ENCODE peak calls at places on chromosomes 12 and 14, in seven cellular contexts. C, S, A, Q, R, F and U are unnamed samples. For H3K9me3, the result is how much of the 10 kb centered on the place peaks cover.

GRCh38 chr12:123474493-123475255 is 16.7 kb downstream of the SNRNP35 start:
- DNase-seq in C (no peak), S (no peak), A (no peak), Q (no peak), R (no peak), F (no peak), U (peak)

GRCh38 chr12:47797432-47797831 is 22.3 kb downstream of the HDAC7 start:
- DNase-seq in C (no peak), S (peak), A (no peak), Q (no peak), R (no peak), F (peak), U (no peak)

GRCh38 chr12:110042260-110042659 is 6.1 kb downstream of the C12orf76 start:
- DNase-seq in C (no peak), S (no peak), A (no peak), Q (no peak), R (no peak), F (no peak), U (no peak)

GRCh38 chr12:122111070-122111750 is 32.7 kb downstream of the MLXIP start:
- DNase-seq in C (no peak), S (peak), A (no peak), Q (no peak), R (no peak), F (peak), U (no peak)

GRCh38 chr12:130026608-130027176 is 122.9 kb upstream of the TMEM132D start:
- DNase-seq in C (no peak), S (peak), A (no peak), Q (no peak), R (no peak), F (peak), U (no peak)

GRCh38 chr12:16670456-16671050 is 64.6 kb upstream of the LMO3 start:
- DNase-seq in C (no peak), S (no peak), A (no peak), Q (peak), R (peak), F (no peak), U (no peak)

GRCh38 chr14:96434040-96434439 is 42.1 kb downstream of the AK7 start:
- DNase-seq in C (no peak), S (no peak), A (no peak), Q (no peak), R (no peak), F (no peak), U (no peak)

GRCh38 chr12:9634177-9634803 is 26.6 kb upstream of the KLRB1 start:
- DNase-seq in C (no peak), S (peak), A (peak), Q (peak), R (peak), F (peak), U (no peak)

GRCh38 chr12:9888665-9889273 is 7.5 kb downstream of the KLRF2 start:
- DNase-seq in C (no peak), S (no peak), A (no peak), Q (no peak), R (no peak), F (no peak), U (no peak)

GRCh38 chr12:62006076-62006732 is 254.0 kb upstream of the USP15 start:
- DNase-seq in C (no peak), S (no peak), A (peak), Q (peak), R (peak), F (peak), U (no peak)

GRCh38 chr14:93105362-93105761 is 10.4 kb downstream of the ITPK1 start:
- DNase-seq in C (no peak), S (peak), A (no peak), Q (peak), R (peak), F (peak), U (peak)

GRCh38 chr14:36056846-36057245 is 119.7 kb downstream of the PTCSC3 start:
- DNase-seq in C (no peak), S (no peak), A (no peak), Q (no peak), R (no peak), F (no peak), U (no peak)

GRCh38 chr12:12807970-12808702 is 5.0 kb upstream of the DDX47 start:
- DNase-seq in C (no peak), S (peak), A (peak), Q (peak), R (peak), F (peak), U (no peak)

GRCh38 chr12:70744133-70744532 is 106.9 kb upstream of the PTPRB start:
- DNase-seq in C (no peak), S (no peak), A (no peak), Q (no peak), R (peak), F (no peak), U (no peak)

GRCh38 chr14:57884175-57884574 is 18.3 kb upstream of the SLC35F4 start:
- DNase-seq in C (no peak), S (no peak), A (no peak), Q (no peak), R (no peak), F (no peak), U (no peak)

GRCh38 chr12:106251636-106252035 is 3.8 kb upstream of the CKAP4 start:
- DNase-seq in C (no peak), S (no peak), A (no peak), Q (peak), R (peak), F (no peak), U (no peak)

GRCh38 chr12:28222081-28222700 is 31.9 kb downstream of the CCDC91 start:
- DNase-seq in C (no peak), S (no peak), A (no peak), Q (no peak), R (peak), F (peak), U (no peak)

GRCh38 chr12:57755194-57755453 is 221 bp downstream of the MARCHF9 start:
- DNase-seq in C (no peak), S (no peak), A (no peak), Q (no peak), R (no peak), F (no peak), U (no peak)

GRCh38 chr12:57754411-57755193 is at the start of gene MARCHF9:
- DNase-seq in C (no peak), S (peak), A (no peak), Q (no peak), R (no peak), F (peak), U (peak)

GRCh38 chr12:57755454-57756372 is 810 bp downstream of the MARCHF9 start:
- DNase-seq in C (no peak), S (peak), A (no peak), Q (no peak), R (no peak), F (peak), U (peak)

GRCh38 chr12:57757771-57758170 is 2.9 kb downstream of the MARCHF9 start:
- DNase-seq in C (no peak), S (no peak), A (no peak), Q (no peak), R (no peak), F (no peak), U (no peak)

DNA sequence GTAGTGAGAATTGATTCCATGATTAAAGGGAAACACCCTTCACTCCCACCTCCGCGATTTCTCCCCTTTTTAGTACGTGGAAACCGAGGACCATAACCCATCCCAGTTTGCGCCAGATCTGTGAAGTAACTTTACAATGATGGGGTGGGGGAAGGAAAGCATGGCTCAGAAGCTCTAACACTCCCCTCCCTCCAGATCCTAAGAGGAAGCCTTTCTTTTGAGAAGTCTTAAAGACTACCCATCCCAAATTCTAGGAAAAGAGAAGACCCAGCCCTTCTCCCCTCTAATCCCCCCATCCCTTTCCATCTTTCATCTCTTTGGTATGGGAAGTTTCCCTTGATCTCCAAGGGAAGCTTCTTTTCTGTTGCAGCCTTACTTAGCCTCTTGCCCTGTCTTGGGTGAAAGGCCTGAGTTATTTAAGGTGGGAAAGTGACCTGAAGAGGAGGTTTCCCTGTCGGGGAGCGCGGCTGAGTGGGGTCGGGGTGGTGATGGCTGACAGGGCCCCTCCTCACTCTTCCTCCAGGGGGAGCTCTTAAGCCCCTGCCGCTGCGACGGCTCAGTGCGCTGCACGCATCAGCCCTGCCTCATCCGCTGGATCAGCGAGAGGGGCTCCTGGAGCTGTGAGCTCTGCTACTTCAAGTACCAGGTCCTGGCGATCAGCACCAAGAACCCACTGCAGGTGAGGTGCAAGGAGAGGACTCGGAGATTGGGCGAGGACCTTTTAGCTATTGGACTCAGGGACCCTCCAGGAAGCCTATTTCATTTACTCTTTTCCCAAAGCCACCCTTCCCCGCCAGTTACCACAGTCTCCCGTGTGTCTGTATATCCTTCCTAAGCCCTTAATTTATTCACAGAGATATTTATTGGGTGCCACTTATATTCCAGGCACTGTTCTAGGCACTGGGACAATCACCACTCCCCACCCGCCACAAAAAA is 1.8 kb downstream of the MARCHF9 start:
- DNase-seq in C (no peak), S (peak), A (no peak), Q (no peak), R (no peak), F (peak), U (peak)
- TF ChIP-seq CTCF in C (peak), S (peak), A (peak), Q (peak), R (peak), F (peak), U (peak)

DNA sequence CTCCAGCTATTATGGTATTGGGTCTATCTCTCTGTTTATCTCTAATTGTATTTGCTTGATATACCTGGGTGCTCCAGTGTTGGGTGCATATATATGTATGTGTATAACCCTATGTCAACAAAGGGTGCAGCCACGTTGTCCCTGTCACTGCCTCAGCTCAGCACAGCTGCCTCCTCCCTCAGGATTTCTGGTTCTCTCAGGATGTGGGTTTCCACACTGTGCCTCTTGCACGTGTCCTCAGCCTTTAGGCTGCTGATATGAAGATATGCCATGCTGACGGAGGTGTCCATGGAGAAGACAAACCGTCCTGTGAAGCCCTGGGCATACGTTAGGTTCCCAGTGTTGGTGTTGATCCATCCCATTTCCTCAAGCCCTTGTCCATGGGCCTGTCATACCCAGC is 791.2 kb downstream of the TMEM121 start:
- DNase-seq in C (no peak), S (no peak), A (no peak), Q (no peak), R (no peak), F (no peak), U (no peak)
- H3K9me3 ChIP-seq in C (under half), S (under half), A (under half), Q (under half), R (under half), F (under half), U (under half)

DNA sequence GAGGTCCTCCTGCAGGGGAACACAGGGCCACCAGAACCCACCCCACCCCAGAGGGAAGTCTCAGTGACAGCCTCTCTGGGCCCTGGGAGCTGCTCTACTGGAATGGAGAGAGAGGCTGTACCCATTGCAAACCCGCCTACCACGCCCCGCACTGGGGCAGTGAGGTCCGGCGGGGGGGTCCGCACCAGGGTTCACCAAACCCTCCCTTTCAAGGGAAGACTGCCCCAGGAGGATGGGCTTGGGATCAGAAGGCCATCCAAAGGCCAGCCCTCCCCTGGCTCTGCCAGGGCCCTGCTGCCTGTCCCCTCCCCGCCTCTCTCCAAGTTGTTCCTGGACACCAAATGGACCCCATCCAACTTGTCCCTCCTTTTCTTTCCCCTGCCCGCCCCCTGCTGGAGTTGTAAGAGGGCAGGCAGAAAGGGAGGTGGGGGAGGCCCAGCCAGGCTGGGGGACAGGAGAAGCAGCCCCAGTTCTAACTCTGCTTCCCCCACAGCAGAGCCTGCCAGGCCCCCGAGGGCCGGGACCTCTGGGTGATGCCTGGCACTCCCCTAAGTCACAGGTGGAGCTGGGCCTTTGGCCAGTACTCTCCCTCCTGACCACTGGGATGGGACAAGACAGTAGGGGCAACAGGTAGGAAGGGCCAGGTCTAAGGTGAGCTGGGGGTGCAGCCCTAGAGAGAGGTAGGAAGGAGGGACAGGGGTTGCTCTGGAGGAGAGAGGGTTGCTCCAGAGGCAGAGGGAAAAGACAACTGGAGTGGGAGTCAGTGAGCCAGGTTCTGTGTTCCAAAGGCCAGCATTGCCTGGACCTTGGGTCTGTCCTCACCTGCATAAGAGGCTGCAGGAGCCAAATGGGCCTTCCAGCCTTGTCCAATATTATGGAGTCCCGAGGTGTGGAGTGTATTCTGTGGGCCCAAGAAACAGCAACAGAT is 3.2 kb upstream of the DIO3 start:
- DNase-seq in C (no peak), S (peak), A (no peak), Q (no peak), R (no peak), F (no peak), U (no peak)
- TF ChIP-seq CTCF in C (no peak), S (no peak), A (no peak), Q (peak), R (no peak), F (no peak), U (peak)

GRCh38 chr14:46940600-46940999 is 289.0 kb upstream of the RPL10L start:
- DNase-seq in C (no peak), S (no peak), A (no peak), Q (no peak), R (no peak), F (no peak), U (no peak)
- H3K9me3 ChIP-seq in C (under half), S (under half), A (under half), Q (under half), R (under half), F (under half), U (under half)

GRCh38 chr14:24089890-24090289 is 4.2 kb upstream of the PCK2 start:
- DNase-seq in C (no peak), S (no peak), A (no peak), Q (no peak), R (no peak), F (no peak), U (no peak)

GRCh38 chr14:24092960-24093900 is 881 bp upstream of the PCK2 start:
- DNase-seq in C (no peak), S (peak), A (no peak), Q (no peak), R (no peak), F (peak), U (no peak)

GRCh38 chr14:24094839-24095195 is 706 bp downstream of the PCK2 start:
- DNase-seq in C (no peak), S (no peak), A (no peak), Q (no peak), R (no peak), F (peak), U (no peak)

GRCh38 chr14:24093901-24094838 is at the start of gene PCK2:
- DNase-seq in C (peak), S (peak), A (peak), Q (peak), R (peak), F (peak), U (peak)

DNA sequence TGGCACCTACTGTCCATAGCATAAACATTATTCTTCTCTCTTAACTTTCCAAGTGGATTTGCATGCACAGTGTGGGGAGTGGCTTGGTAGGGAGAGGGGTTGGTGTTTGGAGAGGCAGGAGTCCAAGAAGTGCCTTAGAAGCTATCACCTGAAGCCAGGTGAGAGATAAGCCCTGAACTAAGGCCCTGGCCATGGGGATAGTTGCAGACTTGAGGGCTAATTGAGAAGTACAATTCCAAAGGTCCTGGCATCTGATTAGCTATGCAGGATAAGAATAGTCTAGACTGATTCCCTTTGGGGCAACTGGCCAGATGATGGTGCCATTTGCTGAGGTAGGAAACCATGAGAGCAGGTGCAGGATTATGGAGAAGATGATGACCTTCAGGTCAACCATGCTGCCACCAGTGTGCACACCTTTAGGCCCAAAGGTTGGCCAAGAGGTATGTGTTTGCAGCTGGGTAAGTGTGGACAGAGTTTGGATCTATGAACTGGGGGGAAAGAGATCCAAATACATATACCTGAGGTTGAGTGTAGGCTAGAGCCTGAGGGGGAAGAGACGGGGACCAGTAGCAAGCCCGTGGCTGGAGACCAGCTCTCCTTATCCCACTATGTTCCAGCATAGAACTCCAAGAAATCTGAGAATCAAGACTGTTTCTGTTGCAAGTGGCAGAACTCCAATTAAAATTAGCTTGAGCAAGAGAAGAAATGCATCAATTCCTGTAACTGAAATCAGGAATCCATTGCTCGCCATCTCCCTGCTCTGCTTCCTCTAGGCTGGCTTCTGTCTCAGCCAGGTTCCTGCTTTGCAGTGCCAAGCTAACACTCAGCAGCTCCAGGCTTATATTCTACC is 1.8 kb upstream of the PCK2 start:
- DNase-seq in C (no peak), S (peak), A (no peak), Q (no peak), R (no peak), F (peak), U (no peak)
- TF ChIP-seq CTCF in C (no peak), S (no peak), A (no peak), Q (no peak), R (no peak), F (no peak), U (no peak)

DNA sequence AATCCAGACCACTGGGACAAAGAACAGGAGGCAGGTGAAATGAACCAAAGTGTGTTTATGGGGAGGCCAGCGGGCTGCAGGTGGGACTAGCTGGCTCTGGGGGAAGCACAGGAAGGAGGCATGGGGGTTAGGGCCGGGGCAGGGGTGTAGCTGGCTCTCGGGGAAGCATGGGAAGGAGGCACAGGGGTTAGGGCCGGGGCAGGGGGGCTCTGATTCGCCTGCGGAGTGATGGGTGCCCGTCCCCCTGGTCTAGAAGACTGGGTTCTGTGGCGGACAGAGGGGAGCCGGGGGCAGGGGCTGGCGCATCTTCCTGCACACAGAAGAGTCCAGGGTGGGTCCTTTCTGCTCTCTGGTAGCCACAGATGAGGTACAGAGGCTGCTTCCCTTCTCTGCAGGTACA is 310.3 kb downstream of the TMEM121 start:
- DNase-seq in C (no peak), S (no peak), A (no peak), Q (no peak), R (no peak), F (no peak), U (no peak)
- H3K9me3 ChIP-seq in C (half or more), S (under half), A (under half), Q (half or more), R (under half), F (under half), U (under half)

DNA sequence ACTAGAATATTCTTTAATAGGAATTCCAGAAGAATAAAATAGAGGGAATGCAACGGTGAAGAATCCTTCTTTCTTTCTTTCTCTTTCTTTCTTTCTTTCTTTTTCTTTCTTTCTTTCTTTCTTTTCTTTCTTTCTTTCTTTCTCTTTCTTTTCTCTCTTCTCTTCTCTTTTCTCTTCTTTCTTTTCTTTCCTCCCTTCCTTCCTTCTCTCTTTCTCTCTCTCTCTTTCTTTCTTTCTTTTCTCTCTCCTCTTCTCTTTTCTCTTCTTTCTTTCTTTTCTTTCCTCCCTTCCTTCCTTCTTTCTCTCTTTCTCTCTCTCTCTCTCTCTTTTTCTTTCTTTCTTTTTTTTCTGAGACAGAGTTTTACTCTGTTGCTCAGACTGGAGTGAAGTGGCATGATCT is 160.8 kb upstream of the PRICKLE1 start:
- DNase-seq in C (no peak), S (no peak), A (no peak), Q (no peak), R (no peak), F (no peak), U (no peak)
- TF ChIP-seq CTCF in C (no peak), S (no peak), A (no peak), Q (no peak), R (no peak), F (no peak), U (no peak)

GRCh38 chr12:132536102-132536876 is 46.3 kb downstream of the FBRSL1 start:
- DNase-seq in C (no peak), S (no peak), A (no peak), Q (no peak), R (no peak), F (no peak), U (no peak)
- H3K9me3 ChIP-seq in C (under half), S (under half), A (under half), Q (under half), R (under half), F (under half), U (under half)

GRCh38 chr14:103296987-103297386 is 37.0 kb upstream of the EIF5 start:
- DNase-seq in C (no peak), S (no peak), A (no peak), Q (no peak), R (no peak), F (no peak), U (no peak)
- TF ChIP-seq CTCF in C (no peak), S (no peak), A (no peak), Q (no peak), R (no peak), F (no peak), U (no peak)